ENCODE peak calls at places on chromosomes 13 and 19, in ten cellular contexts. J is pancreas, N is colonic mucosa, R is Peyer's patch, P is heart right ventricle, T is ascending aorta, H is K562, U is IMR-90, I is stomach, B is right lobe of liver. Z is an unnamed sample.

GRCh38 chr19:42280761-42281174 is 11.7 kb downstream of the CIC start:
- DNase-seq in J (no peak), N (peak), R (no peak), P (peak), T (peak), H (peak), U (peak), I (no peak), B (no peak), Z (no peak)

GRCh38 chr13:24861617-24862362 is 97.8 kb downstream of the RNF17 start:
- DNase-seq in J (no peak), N (no peak), R (no peak), P (no peak), T (no peak), H (no peak), U (no peak), I (no peak), B (no peak), Z (no peak)

GRCh38 chr19:4760285-4760650 is 31.3 kb upstream of the FEM1A start:
- DNase-seq in J (no peak), N (no peak), R (no peak), P (no peak), T (no peak), H (no peak), U (no peak), I (no peak), B (no peak), Z (no peak)

GRCh38 chr13:76812971-76813691 is 73.1 kb downstream of the KCTD12 start:
- DNase-seq in J (no peak), N (no peak), R (no peak), P (peak), T (peak), H (no peak), U (no peak), I (no peak), B (no peak), Z (no peak)

GRCh38 chr19:48900477-48901452 is 653 bp downstream of the NUCB1 start:
- DNase-seq in J (no peak), N (no peak), R (no peak), P (no peak), T (no peak), H (no peak), U (peak), I (no peak), B (no peak), Z (peak)

GRCh38 chr19:5392476-5392875 is 51.9 kb upstream of the PTPRS start:
- DNase-seq in J (no peak), N (no peak), R (no peak), P (no peak), T (no peak), H (no peak), U (no peak), I (no peak), B (no peak), Z (no peak)

GRCh38 chr19:35714601-35715354 is 3.0 kb upstream of the KMT2B start:
- DNase-seq in J (no peak), N (no peak), R (no peak), P (no peak), T (no peak), H (no peak), U (no peak), I (no peak), B (no peak), Z (peak)

GRCh38 chr19:4654437-4655361 is 15.4 kb downstream of the TNFAIP8L1 start:
- DNase-seq in J (no peak), N (no peak), R (no peak), P (no peak), T (no peak), H (peak), U (no peak), I (no peak), B (peak), Z (no peak)

GRCh38 chr19:28239270-28239669 is 973.7 kb downstream of the UQCRFS1 start:
- DNase-seq in J (no peak), N (no peak), R (no peak), P (no peak), T (no peak), H (peak), U (no peak), I (no peak), B (no peak), Z (no peak)

GRCh38 chr13:74870865-74871264 is 611.1 kb downstream of the TBC1D4 start:
- DNase-seq in J (no peak), N (no peak), R (no peak), P (no peak), T (no peak), H (no peak), U (no peak), I (no peak), B (no peak), Z (no peak)

GRCh38 chr13:109729031-109729870 is 57.1 kb downstream of the IRS2 start:
- DNase-seq in J (no peak), N (no peak), R (no peak), P (no peak), T (no peak), H (no peak), U (no peak), I (no peak), B (no peak), Z (no peak)

GRCh38 chr19:45972081-45972943 is 1.4 kb downstream of the NOVA2 start:
- DNase-seq in J (no peak), N (no peak), R (no peak), P (peak), T (no peak), H (no peak), U (no peak), I (no peak), B (no peak), Z (no peak)

GRCh38 chr13:47076536-47076935 is 179.7 kb upstream of the HTR2A start:
- DNase-seq in J (no peak), N (no peak), R (no peak), P (no peak), T (no peak), H (no peak), U (peak), I (no peak), B (no peak), Z (no peak)

GRCh38 chr13:106210327-106210726 is 325.1 kb downstream of the EFNB2 start:
- DNase-seq in J (no peak), N (no peak), R (no peak), P (no peak), T (no peak), H (no peak), U (peak), I (no peak), B (no peak), Z (no peak)

GRCh38 chr13:95689582-95689926 is 12.6 kb downstream of the DNAJC3 start:
- DNase-seq in J (no peak), N (no peak), R (no peak), P (no peak), T (no peak), H (no peak), U (no peak), I (no peak), B (no peak), Z (no peak)

GRCh38 chr19:47418595-47419036 is 711 bp downstream of the MEIS3 start:
- DNase-seq in J (no peak), N (no peak), R (no peak), P (no peak), T (no peak), H (no peak), U (no peak), I (no peak), B (no peak), Z (no peak)

GRCh38 chr13:110517505-110518149 is 43.9 kb downstream of the RAB20 start:
- DNase-seq in J (no peak), N (no peak), R (peak), P (no peak), T (no peak), H (no peak), U (no peak), I (no peak), B (no peak), Z (no peak)

GRCh38 chr13:51999525-51999924 is 11.7 kb downstream of the ATP7B start:
- DNase-seq in J (peak), N (no peak), R (no peak), P (peak), T (no peak), H (no peak), U (peak), I (peak), B (peak), Z (no peak)

GRCh38 chr13:40666905-40667621 is 622 bp upstream of the FOXO1 start:
- DNase-seq in J (peak), N (peak), R (peak), P (peak), T (peak), H (no peak), U (no peak), I (peak), B (peak), Z (no peak)

GRCh38 chr13:39765801-39766463 is 110.5 kb downstream of the COG6 start:
- DNase-seq in J (no peak), N (peak), R (peak), P (peak), T (no peak), H (no peak), U (no peak), I (peak), B (peak), Z (peak)

GRCh38 chr13:56332671-56333070 is 808.0 kb upstream of the PRR20A start:
- DNase-seq in J (no peak), N (no peak), R (no peak), P (no peak), T (no peak), H (no peak), U (no peak), I (no peak), B (no peak), Z (no peak)

GRCh38 chr13:30818323-30818960 is 83.1 kb downstream of the ALOX5AP start:
- DNase-seq in J (no peak), N (no peak), R (no peak), P (no peak), T (peak), H (no peak), U (peak), I (no peak), B (no peak), Z (no peak)

GRCh38 chr19:47719047-47719885 is 6.0 kb downstream of the EHD2 start:
- DNase-seq in J (peak), N (peak), R (no peak), P (peak), T (peak), H (no peak), U (peak), I (peak), B (peak), Z (no peak)

GRCh38 chr13:24396821-24397220 is 87.4 kb downstream of the C1QTNF9 start:
- DNase-seq in J (no peak), N (no peak), R (no peak), P (no peak), T (no peak), H (no peak), U (no peak), I (no peak), B (no peak), Z (no peak)

GRCh38 chr19:4597975-4598671 is 38.6 kb upstream of the SEMA6B start:
- DNase-seq in J (peak), N (peak), R (peak), P (no peak), T (no peak), H (peak), U (no peak), I (peak), B (peak), Z (peak)

GRCh38 chr13:88958821-88959220 is 1287.7 kb downstream of the SLITRK5 start:
- DNase-seq in J (no peak), N (no peak), R (no peak), P (no peak), T (no peak), H (no peak), U (no peak), I (no peak), B (no peak), Z (no peak)

GRCh38 chr13:52361225-52361624 is 44.7 kb downstream of the THSD1 start:
- DNase-seq in J (no peak), N (no peak), R (no peak), P (no peak), T (no peak), H (no peak), U (no peak), I (no peak), B (no peak), Z (no peak)

GRCh38 chr13:36979361-36980040 is 19.6 kb downstream of the ALG5 start:
- DNase-seq in J (no peak), N (no peak), R (no peak), P (no peak), T (no peak), H (no peak), U (peak), I (no peak), B (no peak), Z (no peak)

GRCh38 chr19:50206191-50206590 is 2.8 kb downstream of the MYH14 start:
- DNase-seq in J (no peak), N (peak), R (peak), P (no peak), T (no peak), H (no peak), U (no peak), I (no peak), B (no peak), Z (no peak)
- H3K4me3 ChIP-seq in J (no peak), N (peak), R (no peak), P (no peak), T (no peak), H (no peak), U (no peak), I (peak), B (peak), Z (no peak)

GRCh38 chr19:37468961-37469777 is at the start of gene ZNF570:
- DNase-seq in J (peak), N (peak), R (peak), P (peak), T (peak), H (peak), U (peak), I (peak), B (peak), Z (peak)

GRCh38 chr19:37466277-37466797 is 907 bp downstream of the ZNF569 start:
- DNase-seq in J (no peak), N (no peak), R (no peak), P (no peak), T (no peak), H (no peak), U (no peak), I (no peak), B (no peak), Z (no peak)

GRCh38 chr19:37470216-37470615 is 1.1 kb downstream of the ZNF570 start:
- DNase-seq in J (no peak), N (no peak), R (no peak), P (no peak), T (no peak), H (no peak), U (no peak), I (no peak), B (no peak), Z (no peak)

GRCh38 chr19:37467608-37468090 is 405 bp upstream of the ZNF569 start:
- DNase-seq in J (no peak), N (no peak), R (no peak), P (peak), T (no peak), H (no peak), U (no peak), I (no peak), B (no peak), Z (no peak)

GRCh38 chr19:37466798-37467607 is at the start of gene ZNF569:
- DNase-seq in J (peak), N (peak), R (peak), P (peak), T (peak), H (peak), U (peak), I (peak), B (peak), Z (peak)
- TF ChIP-seq CTCF in J (no peak), N (no peak), R (no peak), P (no peak), T (no peak), H (no peak), U (no peak), I (no peak), B (no peak), Z (no peak)

GRCh38 chr19:898663-899062 is 5.4 kb downstream of the RNU6-9 start:
- DNase-seq in J (no peak), N (no peak), R (no peak), P (no peak), T (no peak), H (no peak), U (no peak), I (no peak), B (no peak), Z (peak)

GRCh38 chr19:899363-900301 is 6.3 kb downstream of the RNU6-9 start:
- DNase-seq in J (peak), N (no peak), R (no peak), P (no peak), T (no peak), H (no peak), U (no peak), I (no peak), B (no peak), Z (no peak)

GRCh38 chr19:902093-902370 is 8.7 kb downstream of the RNU6-9 start:
- DNase-seq in J (no peak), N (no peak), R (no peak), P (no peak), T (no peak), H (no peak), U (no peak), I (no peak), B (no peak), Z (no peak)

GRCh38 chr19:901216-902092 is 8.2 kb downstream of the RNU6-9 start:
- DNase-seq in J (peak), N (no peak), R (no peak), P (no peak), T (no peak), H (no peak), U (no peak), I (no peak), B (no peak), Z (no peak)

GRCh38 chr19:900302-901111 is 7.2 kb downstream of the RNU6-9 start:
- DNase-seq in J (peak), N (peak), R (peak), P (no peak), T (no peak), H (peak), U (no peak), I (no peak), B (no peak), Z (no peak)
- H3K4me3 ChIP-seq in J (no peak), N (no peak), R (no peak), P (no peak), T (no peak), H (peak), U (no peak), I (no peak), B (no peak), Z (no peak)

GRCh38 chr19:55909801-55910200 is 22.3 kb downstream of the NLRP13 start:
- DNase-seq in J (no peak), N (no peak), R (no peak), P (no peak), T (no peak), H (no peak), U (no peak), I (no peak), B (no peak), Z (no peak)

GRCh38 chr19:55912916-55913315 is 19.2 kb downstream of the NLRP13 start:
- DNase-seq in J (no peak), N (no peak), R (no peak), P (no peak), T (no peak), H (no peak), U (no peak), I (no peak), B (no peak), Z (no peak)

DNA sequence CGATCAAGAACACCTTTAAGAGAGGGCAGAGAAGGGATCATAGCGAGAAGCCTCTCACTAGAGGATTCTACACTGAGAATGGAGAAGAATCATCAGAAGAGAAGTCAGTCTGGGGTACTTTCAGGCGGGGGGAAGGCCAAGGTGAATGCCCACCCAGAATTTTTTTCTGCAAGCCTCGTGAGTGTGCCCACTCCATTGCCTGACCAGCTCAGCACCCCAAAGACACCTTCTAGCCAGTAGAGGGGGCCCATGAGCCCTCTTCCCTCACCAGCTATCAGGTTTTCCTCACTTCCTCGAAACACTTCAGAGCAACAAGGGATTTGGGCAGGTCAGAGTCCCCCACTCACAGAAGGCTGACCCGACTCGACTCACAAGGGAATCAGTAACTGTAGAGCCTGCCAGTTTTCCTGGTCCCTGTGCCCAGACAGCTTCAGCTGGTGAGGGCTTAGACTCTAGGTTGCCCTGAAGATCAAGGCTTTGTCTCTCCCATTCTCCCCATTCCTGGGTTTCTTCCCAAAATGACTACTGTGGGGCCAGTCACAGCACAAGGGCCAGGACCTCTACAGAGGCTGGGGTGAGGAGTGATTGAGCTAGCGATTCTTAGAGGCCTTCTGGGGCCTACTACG is 18.4 kb downstream of the NLRP13 start:
- DNase-seq in J (no peak), N (no peak), R (no peak), P (no peak), T (no peak), H (peak), U (no peak), I (no peak), B (no peak), Z (peak)
- TF ChIP-seq CTCF in J (no peak), N (no peak), R (no peak), P (no peak), T (no peak), H (peak), U (no peak), I (no peak), B (peak), Z (peak)

Z was measured in GM12865.